ENCODE peak calls at places on chromosomes 12 and 14, in ten cellular contexts. E is ELR; Q is iris pigment epithelial cell; K is activated T-cell treated with anti-CD3 and anti-CD28 coated beads for 24 hours; N is cardiac fibroblast; D is anterior cingulate cortex; F is activated CD4-positive, alpha-beta T cell treated with anti-CD3 and anti-CD28 coated beads, Interleukin-2, amount 50 U/mL, for 1 hour; B is gastrocnemius medialis; O is fibroblast of the aortic adventitia; V is mucosa of gallbladder. X is an unnamed sample.

GRCh38 chr12:67797316-67797741 is 148.8 kb downstream of the DYRK2 start:
- DNase-seq in B (peak), O (peak), K (no peak), Q (no peak), V (no peak), N (peak), D (peak), F (no peak), E (no peak), X (no peak)

GRCh38 chr14:92040431-92041040 is 677 bp upstream of the TRIP11 start:
- DNase-seq in O (peak), Q (peak), D (no peak), F (no peak), N (peak), E (peak), V (peak), K (peak), B (no peak), X (peak)

GRCh38 chr12:107818984-107819383 is 44.5 kb downstream of the ASCL4 start:
- DNase-seq in B (no peak), D (peak), N (peak), E (peak), Q (peak), K (no peak), F (no peak), V (no peak), O (peak), X (peak)

GRCh38 chr12:117151195-117152031 is 38.9 kb downstream of the FBXO21 start:
- DNase-seq in B (no peak), Q (peak), O (peak), D (peak), E (peak), F (peak), N (peak), K (no peak), V (peak), X (peak)

GRCh38 chr14:89041245-89041585 is 216.8 kb downstream of the TTC8 start:
- DNase-seq in O (no peak), D (no peak), K (no peak), V (peak), E (no peak), N (no peak), F (no peak), B (no peak), Q (no peak), X (no peak)

GRCh38 chr12:101356794-101357193 is 50.8 kb downstream of the ARL1 start:
- DNase-seq in N (no peak), F (no peak), K (no peak), E (no peak), V (no peak), B (no peak), D (no peak), Q (no peak), O (no peak), X (no peak)

GRCh38 chr12:6960291-6961277 is 9.4 kb downstream of the PTPN6 start:
- DNase-seq in D (no peak), F (no peak), Q (peak), B (no peak), N (peak), O (peak), E (peak), V (no peak), K (no peak), X (peak)

GRCh38 chr12:106227641-106228319 is 20.0 kb downstream of the CKAP4 start:
- DNase-seq in V (no peak), E (peak), Q (peak), O (peak), N (peak), F (peak), B (peak), K (peak), D (no peak), X (no peak)

GRCh38 chr14:99322731-99323599 is 51.0 kb upstream of the BCL11B start:
- DNase-seq in Q (no peak), V (no peak), E (no peak), O (no peak), F (no peak), N (no peak), D (no peak), K (no peak), B (no peak), X (no peak)

GRCh38 chr12:90028620-90029051 is 320.0 kb upstream of the ATP2B1 start:
- DNase-seq in V (no peak), D (no peak), N (peak), K (no peak), O (no peak), B (no peak), F (no peak), Q (peak), E (peak), X (no peak)

GRCh38 chr12:63944586-63945228 is 100.2 kb downstream of the SRGAP1 start:
- DNase-seq in V (no peak), K (no peak), B (no peak), E (no peak), O (no peak), Q (no peak), D (no peak), F (no peak), N (no peak), X (no peak)

GRCh38 chr14:20539906-20540305 is 20.9 kb downstream of the RNASE9 start:
- DNase-seq in O (no peak), V (no peak), N (no peak), B (no peak), D (no peak), F (no peak), E (no peak), Q (no peak), K (no peak), X (no peak)

GRCh38 chr12:128259556-128260070 is 7.4 kb upstream of the TMEM132C start:
- DNase-seq in K (no peak), D (peak), O (no peak), N (peak), E (no peak), V (no peak), F (no peak), Q (peak), B (no peak), X (peak)

GRCh38 chr14:65780566-65780965 is 368.0 kb downstream of the FUT8 start:
- DNase-seq in B (no peak), N (no peak), V (no peak), Q (no peak), E (no peak), D (no peak), O (no peak), K (no peak), F (no peak), X (no peak)

GRCh38 chr14:55265197-55265596 is 6.0 kb upstream of the FBXO34 start:
- DNase-seq in B (no peak), O (no peak), E (no peak), N (no peak), K (no peak), Q (no peak), F (no peak), D (no peak), V (no peak), X (no peak)

GRCh38 chr12:27233814-27234213 is 10.3 kb upstream of the STK38L start:
- DNase-seq in F (no peak), B (no peak), V (no peak), O (no peak), Q (no peak), D (no peak), E (peak), K (no peak), N (no peak), X (no peak)

GRCh38 chr12:42426733-42427132 is 100.8 kb downstream of the PPHLN1 start:
- DNase-seq in D (no peak), V (no peak), K (no peak), N (peak), Q (peak), E (peak), F (no peak), O (peak), B (no peak), X (peak)

GRCh38 chr12:29145372-29146170 is 3.5 kb upstream of the FAR2 start:
- DNase-seq in V (no peak), E (no peak), O (no peak), F (no peak), Q (no peak), B (no peak), D (no peak), N (no peak), K (no peak), X (no peak)

GRCh38 chr12:42482086-42482819 is 107.3 kb downstream of the PRICKLE1 start:
- DNase-seq in E (no peak), N (peak), V (peak), Q (peak), O (peak), F (no peak), B (no peak), K (no peak), D (no peak), X (peak)

GRCh38 chr14:100850841-100851585 is 25.1 kb downstream of the MEG3 start:
- DNase-seq in D (peak), K (peak), N (peak), B (no peak), Q (no peak), O (no peak), E (peak), V (peak), F (peak), X (no peak)

GRCh38 chr12:1662761-1663439 is 28.0 kb upstream of the ADIPOR2 start:
- DNase-seq in B (no peak), N (peak), O (no peak), D (no peak), V (peak), F (peak), K (no peak), E (no peak), Q (no peak), X (peak)

GRCh38 chr14:61812347-61813100 is 50.3 kb downstream of the SNAPC1 start:
- DNase-seq in Q (no peak), V (no peak), O (no peak), D (peak), B (no peak), F (no peak), E (peak), N (peak), K (no peak), X (no peak)

GRCh38 chr14:20797159-20797558 is 5.5 kb downstream of the RNASE1 start:
- DNase-seq in V (no peak), E (no peak), F (no peak), Q (no peak), K (no peak), O (no peak), D (no peak), B (no peak), N (no peak), X (no peak)

GRCh38 chr14:95286649-95287048 is 33.1 kb downstream of the CLMN start:
- DNase-seq in O (no peak), D (no peak), F (no peak), N (no peak), V (no peak), E (no peak), Q (no peak), K (no peak), B (no peak), X (no peak)

GRCh38 chr14:96053600-96054381 is 14.6 kb downstream of the C14orf132 start:
- DNase-seq in D (peak), N (peak), F (no peak), B (no peak), E (peak), V (peak), O (peak), K (no peak), Q (peak), X (peak)

GRCh38 chr12:65640489-65640901 is 183.8 kb upstream of the HMGA2 start:
- DNase-seq in V (no peak), K (no peak), Q (no peak), E (no peak), O (peak), F (no peak), N (peak), D (no peak), B (peak), X (peak)

GRCh38 chr14:21997300-21997699 is 323.7 kb upstream of the OR4E1 start:
- DNase-seq in O (no peak), Q (peak), V (no peak), E (peak), N (peak), K (no peak), B (no peak), F (no peak), D (no peak), X (no peak)

GRCh38 chr12:112149596-112149995 is 24.2 kb downstream of the TRAFD1 start:
- DNase-seq in E (no peak), Q (no peak), K (no peak), N (no peak), O (no peak), B (no peak), F (no peak), D (no peak), V (peak), X (no peak)

GRCh38 chr14:90755661-90756304 is 60.4 kb downstream of the TTC7B start:
- DNase-seq in F (no peak), V (no peak), Q (no peak), E (peak), B (no peak), N (peak), D (no peak), K (no peak), O (peak), X (no peak)

GRCh38 chr14:104091927-104092771 is 6.6 kb downstream of the ASPG start:
- DNase-seq in E (no peak), V (no peak), B (no peak), N (no peak), F (no peak), Q (no peak), D (no peak), O (no peak), K (no peak), X (no peak)

GRCh38 chr14:47194051-47194450 is 481.4 kb downstream of the MDGA2 start:
- DNase-seq in B (no peak), N (no peak), D (no peak), F (no peak), Q (peak), E (no peak), K (no peak), O (no peak), V (no peak), X (peak)

X was measured in astrocyte of the spinal cord.